ENCODE peak calls at places on chromosomes 4 and X, in six cellular contexts. N is lower leg skin, U is ecto neural progenitor cell, J is A549, F is epithelial cell of esophagus, E is Caco-2. G is an unnamed sample.

GRCh38 chr4:78644744-78645330 is 93.3 kb downstream of the ANXA3 start:
- DNase-seq in N (peak), U (no peak), J (peak), F (peak), E (peak), G (peak)

GRCh38 chr4:106869551-106869950 is 166.6 kb downstream of the DKK2 start:
- DNase-seq in N (no peak), U (no peak), J (no peak), F (peak), E (no peak), G (no peak)

GRCh38 chrX:153469811-153470410 is 465 bp downstream of the HAUS7 start:
- DNase-seq in N (no peak), U (peak), J (no peak), F (peak), E (no peak), G (no peak)

GRCh38 chrX:153310901-153311300 is 10.7 kb downstream of the PNMA6F start:
- DNase-seq in N (no peak), U (no peak), J (no peak), F (no peak), E (no peak), G (no peak)

GRCh38 chr4:153809307-153809706 is 20.4 kb upstream of the SFRP2 start:
- DNase-seq in N (no peak), U (no peak), J (no peak), F (no peak), E (no peak), G (no peak)

GRCh38 chrX:42615161-42615563 is 162.8 kb downstream of the PPP1R2C start:
- DNase-seq in N (no peak), U (no peak), J (peak), F (peak), E (peak), G (no peak)

GRCh38 chrX:119067023-119067739 is 5.6 kb upstream of the CT47C1 start:
- DNase-seq in N (peak), U (peak), J (peak), F (peak), E (peak), G (peak)

GRCh38 chr4:180766903-180767302 is 1476.3 kb upstream of the TENM3 start:
- DNase-seq in N (no peak), U (no peak), J (no peak), F (no peak), E (no peak), G (no peak)

GRCh38 chrX:10039821-10040793 is 72.9 kb downstream of the CLDN34 start:
- DNase-seq in N (no peak), U (no peak), J (peak), F (peak), E (no peak), G (no peak)

GRCh38 chr4:89249716-89250361 is 57.8 kb downstream of the GPRIN3 start:
- DNase-seq in N (no peak), U (no peak), J (no peak), F (no peak), E (no peak), G (no peak)

GRCh38 chr4:80202784-80203553 is 5.7 kb downstream of the PRDM8 start:
- DNase-seq in N (no peak), U (peak), J (peak), F (peak), E (no peak), G (no peak)

GRCh38 chr4:152684587-152684986 is 4.8 kb upstream of the TMEM154 start:
- DNase-seq in N (no peak), U (no peak), J (no peak), F (no peak), E (no peak), G (no peak)

GRCh38 chr4:56979674-56980073 is 978 bp downstream of the POLR2B start:
- DNase-seq in N (no peak), U (peak), J (no peak), F (peak), E (no peak), G (no peak)